ENCODE peak calls at places on chromosomes 16 and 17, in four cellular contexts. J is PC-9, D is neural progenitor cell, V is keratinocyte. S is an unnamed sample. For H3K79me2, the result is how much of the 10 kb centered on the place peaks cover.

GRCh38 chr16:24051125-24051524 is 205.0 kb upstream of the CACNG3 start:
- DNase-seq in V (no peak), J (no peak), D (no peak), S (no peak)

GRCh38 chr17:44095647-44096496 is 25.3 kb downstream of the G6PC3 start:
- DNase-seq in D (peak), V (peak), J (peak), S (peak)

GRCh38 chr17:60138769-60139437 is 10.9 kb upstream of the CA4 start:
- DNase-seq in J (no peak), D (no peak), V (no peak), S (no peak)

GRCh38 chr17:38361700-38362465 is 10.2 kb downstream of the SOCS7 start:
- DNase-seq in D (no peak), J (peak), V (no peak), S (peak)

GRCh38 chr17:40440166-40440565 is 3.1 kb upstream of the IGFBP4 start:
- DNase-seq in V (no peak), D (no peak), J (no peak), S (no peak)

GRCh38 chr17:31472137-31472536 is 80.7 kb downstream of the RAB11FIP4 start:
- DNase-seq in V (no peak), D (no peak), J (no peak), S (no peak)

GRCh38 chr16:46859719-46860152 is 24.4 kb upstream of the GPT2 start:
- DNase-seq in D (no peak), V (peak), J (peak), S (peak)

GRCh38 chr17:8831234-8831849 is 32.2 kb upstream of the MFSD6L start:
- DNase-seq in D (no peak), V (no peak), J (no peak), S (no peak)

GRCh38 chr16:3825103-3825502 is 55.4 kb downstream of the CREBBP start:
- DNase-seq in V (no peak), J (peak), D (no peak), S (peak)

GRCh38 chr16:11735801-11736200 is 6.9 kb downstream of the TXNDC11 start:
- DNase-seq in D (no peak), V (no peak), J (no peak), S (no peak)

GRCh38 chr17:81572499-81573030 is 20.4 kb upstream of the FAAP100 start:
- DNase-seq in D (no peak), J (no peak), V (no peak), S (peak)

GRCh38 chr16:49281843-49282642 is 405 bp upstream of the CBLN1 start:
- DNase-seq in J (no peak), V (no peak), D (peak), S (peak)

GRCh38 chr16:26981266-26981938 is 85.3 kb upstream of the C16orf82 start:
- DNase-seq in J (no peak), V (no peak), D (no peak), S (peak)

GRCh38 chr17:57391857-57392256 is 135.5 kb downstream of the MSI2 start:
- DNase-seq in D (no peak), J (no peak), V (no peak), S (no peak)

GRCh38 chr16:88691924-88692560 is 5.7 kb upstream of the SNAI3 start:
- DNase-seq in J (no peak), V (no peak), D (no peak), S (no peak)

GRCh38 chr17:17740627-17741237 is 59.5 kb downstream of the RAI1 start:
- DNase-seq in V (no peak), J (no peak), D (no peak), S (peak)

GRCh38 chr16:89256651-89257254 is 39.2 kb downstream of the ZNF778 start:
- DNase-seq in J (no peak), V (no peak), D (peak), S (peak)

GRCh38 chr16:82633964-82634600 is 7.3 kb downstream of the CDH13 start:
- DNase-seq in V (peak), J (no peak), D (no peak), S (peak)

GRCh38 chr17:40499551-40500189 is 1.8 kb downstream of the TNS4 start:
- DNase-seq in V (no peak), D (peak), J (peak), S (peak)

GRCh38 chr16:85402910-85403692 is 210.0 kb upstream of the GSE1 start:
- DNase-seq in J (no peak), D (no peak), V (no peak), S (peak)

GRCh38 chr17:36749493-36749892 is 148.1 kb downstream of the MRM1 start:
- DNase-seq in J (no peak), V (no peak), D (no peak), S (no peak)

GRCh38 chr17:57612202-57613071 is 132.7 kb downstream of the CCDC182 start:
- DNase-seq in D (peak), V (no peak), J (peak), S (no peak)

GRCh38 chr17:31843382-31843780 is 15.7 kb downstream of the COPRS start:
- DNase-seq in J (no peak), D (no peak), V (no peak), S (no peak)

GRCh38 chr16:88317619-88317977 is 65.2 kb upstream of the ZNF469 start:
- DNase-seq in J (no peak), D (no peak), V (no peak), S (peak)

GRCh38 chr17:4175921-4176802 is 33.2 kb downstream of the CYB5D2 start:
- DNase-seq in V (no peak), J (no peak), D (no peak), S (peak)

GRCh38 chr16:12060751-12061150 is 84.2 kb downstream of the SNX29 start:
- DNase-seq in V (no peak), D (no peak), J (no peak), S (no peak)

GRCh38 chr17:82559779-82560642 is 40.5 kb downstream of the FOXK2 start:
- DNase-seq in D (no peak), V (no peak), J (no peak), S (no peak)

GRCh38 chr16:1981398-1981836 is at the start of gene NOXO1:
- DNase-seq in V (no peak), D (no peak), J (no peak), S (no peak)

GRCh38 chr17:68445671-68446070 is 11.6 kb downstream of the WIPI1 start:
- DNase-seq in J (no peak), V (no peak), D (no peak), S (no peak)

GRCh38 chr16:75097941-75098897 is 18.4 kb downstream of the LDHD start:
- DNase-seq in J (no peak), D (no peak), V (no peak), S (no peak)

GRCh38 chr17:4706121-4706520 is 2.2 kb upstream of the PELP1 start:
- DNase-seq in D (no peak), V (no peak), J (no peak), S (peak)

GRCh38 chr17:42387663-42388380 is 420 bp downstream of the STAT3 start:
- DNase-seq in D (peak), V (no peak), J (peak), S (no peak)

GRCh38 chr17:62587554-62587953 is 39.9 kb upstream of the MRC2 start:
- DNase-seq in J (no peak), D (no peak), V (no peak), S (no peak)

GRCh38 chr16:86020971-86021370 is 122.0 kb downstream of the IRF8 start:
- DNase-seq in D (no peak), V (no peak), J (no peak), S (no peak)

GRCh38 chr17:40548982-40549680 is 16.1 kb downstream of the CCR7 start:
- DNase-seq in D (no peak), V (no peak), J (peak), S (peak)

GRCh38 chr16:370443-370842 is at the start of gene MRPL28:
- DNase-seq in V (peak), D (peak), J (peak), S (peak)

GRCh38 chr16:13885700-13886099 is 34.3 kb upstream of the ERCC4 start:
- DNase-seq in J (no peak), D (no peak), V (no peak), S (no peak)

GRCh38 chr17:50375858-50376538 is 3.0 kb downstream of the EME1 start:
- DNase-seq in J (no peak), V (no peak), D (no peak), S (no peak)

GRCh38 chr17:65185060-65185459 is 47.9 kb downstream of the RGS9 start:
- DNase-seq in V (no peak), J (no peak), D (no peak), S (no peak)

GRCh38 chr17:65185686-65186382 is 48.7 kb downstream of the RGS9 start:
- DNase-seq in V (no peak), D (no peak), J (no peak), S (no peak)

GRCh38 chr17:65184235-65184959 is 47.2 kb downstream of the RGS9 start:
- DNase-seq in D (no peak), V (no peak), J (no peak), S (no peak)

GRCh38 chr17:65182233-65182632 is 45.1 kb downstream of the RGS9 start:
- DNase-seq in D (no peak), J (no peak), V (no peak), S (no peak)

GRCh38 chr17:65183736-65184135 is 46.6 kb downstream of the RGS9 start:
- DNase-seq in D (peak), J (peak), V (no peak), S (peak)
- H3K79me2 ChIP-seq in D (under half), J (under half), V (under half), S (under half)

GRCh38 chr17:29595107-29595942 is 2.4 kb downstream of the ANKRD13B start:
- DNase-seq in V (no peak), D (peak), J (peak), S (no peak)

GRCh38 chr17:29594441-29595090 is 1.6 kb downstream of the ANKRD13B start:
- DNase-seq in V (no peak), D (no peak), J (no peak), S (no peak)

GRCh38 chr17:29592850-29593545 is at the start of gene ANKRD13B:
- DNase-seq in D (peak), V (no peak), J (peak), S (no peak)

GRCh38 chr17:29591737-29592624 is 951 bp upstream of the ANKRD13B start:
- DNase-seq in V (no peak), D (peak), J (peak), S (no peak)

GRCh38 chr17:29593546-29594440 is 861 bp downstream of the ANKRD13B start:
- DNase-seq in V (no peak), D (peak), J (no peak), S (no peak)
- TF ChIP-seq EZH2 in V (no peak), D (no peak), J (no peak), S (peak)

GRCh38 chr17:49016775-49017463 is 19.7 kb downstream of the IGF2BP1 start:
- DNase-seq in D (no peak), J (no peak), V (peak), S (peak)
- H3K79me2 ChIP-seq in D (half or more), J (half or more), V (under half), S (half or more)

DNA sequence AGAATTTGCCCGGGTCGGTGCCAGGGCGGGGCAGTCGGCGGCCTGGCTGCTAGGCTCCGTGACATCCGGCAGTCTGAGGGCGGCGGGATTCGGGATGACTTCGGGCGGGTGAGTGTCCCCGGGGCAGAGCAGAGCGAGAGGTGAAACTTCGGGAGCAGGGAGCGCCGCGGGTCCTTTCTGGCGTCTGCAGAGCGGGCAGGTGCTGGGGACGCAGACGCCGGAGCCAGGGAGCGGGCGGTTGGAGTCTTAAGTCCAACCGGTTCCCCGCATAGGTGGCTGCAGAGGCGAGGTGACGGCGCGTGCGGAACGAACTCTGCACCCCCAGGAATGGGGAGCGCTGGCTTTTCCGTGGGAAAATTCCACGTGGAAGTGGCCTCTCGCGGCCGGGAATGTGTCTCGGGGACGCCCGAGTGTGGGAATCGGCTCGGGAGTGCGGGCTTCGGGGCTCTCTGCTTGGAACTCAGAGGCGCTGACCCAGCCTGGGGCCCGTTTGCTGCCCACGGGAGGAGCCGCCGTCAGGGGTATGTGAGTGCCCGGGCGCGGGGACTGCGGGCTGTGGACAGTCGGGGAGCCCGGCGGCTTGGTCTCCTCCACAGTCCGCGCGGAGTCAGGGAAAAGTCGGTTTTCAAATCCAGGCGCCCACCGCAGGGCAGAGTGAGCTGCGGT is at the start of gene B4GALNT2:
- DNase-seq in J (no peak), D (peak), V (no peak), S (no peak)
- TF ChIP-seq EZH2 in J (no peak), D (peak), V (peak), S (peak)

DNA sequence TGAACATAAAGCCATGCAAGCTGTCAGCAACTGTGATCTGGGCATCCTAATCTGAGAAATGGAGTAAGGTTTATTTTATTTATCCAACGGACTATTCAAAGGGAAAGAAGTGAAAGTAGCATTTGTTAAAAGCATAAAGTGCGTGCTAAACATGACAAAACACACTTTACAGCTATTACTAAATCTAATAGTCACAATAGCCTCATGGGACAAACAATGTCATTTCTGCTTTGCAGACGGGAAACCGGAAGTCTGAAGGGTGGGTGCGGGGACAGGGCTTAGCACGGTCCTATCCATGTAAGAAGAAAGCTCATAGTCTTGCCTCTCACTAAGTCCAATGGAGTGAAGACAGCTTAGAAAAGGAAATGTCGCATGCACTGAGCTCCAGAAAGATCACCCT is 228.5 kb downstream of the CDH11 start:
- DNase-seq in V (no peak), D (no peak), J (no peak), S (peak)
- H3K79me2 ChIP-seq in V (under half), D (under half), J (under half), S (under half)

GRCh38 chr16:67155305-67156145 is 4.2 kb downstream of the TRADD start:
- DNase-seq in J (no peak), D (peak), V (no peak), S (no peak)

GRCh38 chr16:67154578-67155304 is 3.9 kb upstream of the B3GNT9 start:
- DNase-seq in J (no peak), D (peak), V (no peak), S (no peak)

GRCh38 chr16:67157106-67157748 is 2.5 kb downstream of the TRADD start:
- DNase-seq in D (no peak), J (no peak), V (no peak), S (no peak)

GRCh38 chr16:67157892-67158635 is 1.6 kb downstream of the TRADD start:
- DNase-seq in V (no peak), J (no peak), D (no peak), S (no peak)

GRCh38 chr16:67156146-67156844 is 3.4 kb downstream of the TRADD start:
- DNase-seq in J (no peak), V (no peak), D (no peak), S (no peak)
- TF ChIP-seq EZH2 in J (no peak), V (no peak), D (no peak), S (no peak)

S was measured in astrocyte.